ENCODE peak calls at places on chromosomes 7 and 10, in nine cellular contexts. M is posterior cingulate gyrus; K is NCI-H1417; O is anterior cingulate cortex; D is fibroblast of lung; R is natural killer cell treated with Interleukin-12 subunit alpha and Interleukin-12 subunit beta and Interleukin-15 and Interleukin-18, amount 100 ng/mL, for 72 hours; N is fibroblast of the aortic adventitia; Q is activated CD4-positive, alpha-beta T cell treated with anti-CD3 and anti-CD28 coated beads for 1 hour; G is NAMALWA. L is an unnamed sample.

GRCh38 chr10:5948999-5949759 is 28.2 kb downstream of the IL15RA start:
- DNase-seq in N (peak; percentile 73), R (peak; percentile 39), Q (no peak), D (peak; percentile 76), G (peak; percentile 15), O (peak; percentile 41), M (peak; percentile 60), K (peak; percentile 37), L (peak; percentile 11)

GRCh38 chr7:133344275-133344674 is 91.4 kb downstream of the EXOC4 start:
- DNase-seq in R (no peak), O (no peak), N (peak; percentile 53), G (peak; percentile 51), K (peak; percentile 46), M (no peak), D (peak; percentile 43), Q (no peak), L (no peak)

GRCh38 chr7:140035400-140036223 is 27.1 kb downstream of the PARP12 start:
- DNase-seq in K (no peak), O (no peak), Q (no peak), N (peak; percentile 65), M (no peak), R (no peak), G (no peak), D (peak; percentile 42), L (no peak)

GRCh38 chr7:100007887-100008286 is 7.5 kb upstream of the ZKSCAN1 start:
- DNase-seq in O (no peak), G (no peak), K (peak; percentile 15), D (no peak), M (no peak), N (no peak), R (no peak), Q (no peak), L (no peak)

GRCh38 chr10:88489107-88489506 is 94.0 kb downstream of the RNLS start:
- DNase-seq in O (no peak), D (no peak), G (no peak), N (no peak), Q (no peak), M (no peak), K (no peak), R (no peak), L (no peak)

GRCh38 chr7:132030883-132031282 is 474.5 kb upstream of the PODXL start:
- DNase-seq in R (no peak), M (no peak), N (no peak), O (no peak), D (no peak), Q (no peak), K (no peak), G (no peak), L (no peak)

GRCh38 chr7:2794836-2795636 is 49.1 kb downstream of the GNA12 start:
- DNase-seq in Q (no peak), G (no peak), O (no peak), N (no peak), K (no peak), M (no peak), R (no peak), D (no peak), L (no peak)

GRCh38 chr10:69839696-69840345 is 38.1 kb downstream of the COL13A1 start:
- DNase-seq in Q (no peak), G (no peak), M (no peak), N (no peak), O (no peak), D (peak; percentile 55), R (no peak), K (no peak), L (no peak)

GRCh38 chr10:98620503-98620902 is 173.8 kb upstream of the HPS1 start:
- DNase-seq in D (no peak), O (no peak), M (no peak), R (no peak), N (no peak), Q (no peak), K (no peak), G (no peak), L (no peak)

GRCh38 chr10:49167629-49168540 is 20.3 kb downstream of the TMEM273 start:
- DNase-seq in K (no peak), D (no peak), G (no peak), Q (no peak), M (no peak), R (no peak), N (no peak), O (no peak), L (no peak)

GRCh38 chr10:56470701-56471100 is 109.6 kb upstream of the ZWINT start:
- DNase-seq in O (no peak), Q (no peak), N (no peak), D (no peak), G (no peak), K (peak; percentile 1), M (no peak), R (no peak), L (no peak)

GRCh38 chr10:77653210-77653609 is 15.6 kb upstream of the KCNMA1 start:
- DNase-seq in Q (no peak), G (no peak), R (no peak), M (no peak), O (no peak), D (no peak), K (no peak), N (no peak), L (no peak)

GRCh38 chr7:76268376-76268775 is 34.1 kb upstream of the HSPB1 start:
- DNase-seq in N (no peak), Q (no peak), G (no peak), K (no peak), R (no peak), M (no peak), D (no peak), O (no peak), L (no peak)

GRCh38 chr7:10756981-10757380 is 216.7 kb upstream of the PHF14 start:
- DNase-seq in N (no peak), G (no peak), M (no peak), K (no peak), O (no peak), D (no peak), Q (no peak), R (no peak), L (no peak)